ENCODE peak calls at places on chromosome 15, in eight cellular contexts. N, M, Z, L, J, T, R and H are unnamed samples. For H3K36me3, the result is how much of the 10 kb centered on the place peaks cover.

GRCh38 chr15:56464893-56465520 is at the start of gene MNS1:
- DNase-seq in L (peak), Z (peak), M (peak), J (peak), T (peak), N (peak), R (peak), H (peak)

GRCh38 chr15:71449363-71449762 is 334.1 kb downstream of the THSD4 start:
- DNase-seq in L (no peak), J (no peak), N (no peak), M (no peak), T (no peak), Z (no peak), R (no peak), H (no peak)

GRCh38 chr15:82530606-82531379 is 9.5 kb downstream of the RPS17 start:
- DNase-seq in N (peak), J (peak), M (peak), Z (peak), L (peak), R (peak), T (peak), H (peak)

GRCh38 chr15:92655178-92655995 is at the start of gene FAM174B:
- DNase-seq in T (no peak), N (peak), M (no peak), Z (peak), L (peak), J (no peak), R (no peak), H (peak)

GRCh38 chr15:52406601-52407000 is 111.0 kb upstream of the MYO5C start:
- DNase-seq in L (no peak), R (no peak), J (no peak), Z (no peak), M (no peak), N (peak), T (no peak), H (no peak)

GRCh38 chr15:86608461-86608860 is 528.8 kb downstream of the AGBL1 start:
- DNase-seq in M (no peak), R (no peak), N (peak), Z (no peak), L (no peak), J (no peak), T (no peak), H (no peak)

GRCh38 chr15:39852237-39852636 is 67.8 kb downstream of the GPR176 start:
- DNase-seq in M (no peak), N (no peak), T (peak), J (no peak), Z (no peak), R (no peak), L (no peak), H (no peak)

GRCh38 chr15:29162411-29162810 is 107.2 kb downstream of the NSMCE3 start:
- DNase-seq in N (no peak), Z (no peak), M (no peak), J (no peak), R (no peak), L (no peak), T (no peak), H (no peak)

GRCh38 chr15:55549305-55549704 is 38.8 kb downstream of the PYGO1 start:
- DNase-seq in J (no peak), R (no peak), T (peak), L (no peak), N (no peak), M (no peak), Z (no peak), H (no peak)

GRCh38 chr15:51105430-51106016 is 10.8 kb upstream of the TNFAIP8L3 start:
- DNase-seq in M (no peak), N (no peak), J (no peak), T (no peak), L (no peak), R (no peak), Z (no peak), H (no peak)

GRCh38 chr15:94671845-94672524 is 440.6 kb downstream of the MCTP2 start:
- DNase-seq in M (peak), T (peak), N (peak), J (no peak), Z (no peak), L (peak), R (no peak), H (no peak)

GRCh38 chr15:46456431-46456830 is 821.6 kb downstream of the SQOR start:
- DNase-seq in J (no peak), Z (no peak), N (no peak), T (no peak), R (no peak), M (no peak), L (no peak), H (no peak)

GRCh38 chr15:64503197-64503596 is 42.8 kb downstream of the ZNF609 start:
- DNase-seq in M (peak), Z (no peak), J (no peak), T (peak), N (no peak), L (peak), R (no peak), H (no peak)

GRCh38 chr15:80492874-80493273 is 88.7 kb downstream of the ARNT2 start:
- DNase-seq in J (no peak), R (no peak), L (no peak), Z (no peak), T (no peak), N (no peak), M (no peak), H (no peak)

GRCh38 chr15:20345401-20345958 is 196.1 kb downstream of the GOLGA6L6 start:
- DNase-seq in Z (no peak), R (no peak), N (no peak), J (no peak), L (no peak), M (no peak), T (no peak), H (peak)

GRCh38 chr15:86199467-86200145 is 119.9 kb downstream of the AGBL1 start:
- DNase-seq in T (no peak), Z (no peak), J (no peak), M (no peak), R (no peak), N (no peak), L (no peak), H (no peak)

GRCh38 chr15:89533861-89534544 is 37.6 kb upstream of the RHCG start:
- DNase-seq in T (no peak), L (no peak), Z (no peak), N (no peak), J (no peak), M (no peak), R (no peak), H (no peak)

GRCh38 chr15:80186066-80186465 is 33.3 kb downstream of the FAH start:
- DNase-seq in R (no peak), M (no peak), N (no peak), L (no peak), Z (no peak), J (no peak), T (no peak), H (no peak)

GRCh38 chr15:67024998-67025368 is 40.4 kb upstream of the SMAD3 start:
- DNase-seq in N (no peak), J (no peak), Z (no peak), R (no peak), T (no peak), L (peak), M (no peak), H (no peak)

GRCh38 chr15:52788099-52788986 is 1.8 kb downstream of the ONECUT1 start:
- DNase-seq in Z (no peak), T (no peak), J (no peak), N (no peak), R (no peak), L (no peak), M (no peak), H (no peak)

GRCh38 chr15:101439285-101439919 is 50.1 kb downstream of the PCSK6 start:
- DNase-seq in N (no peak), R (no peak), M (no peak), J (no peak), Z (peak), L (no peak), T (no peak), H (no peak)

GRCh38 chr15:50315814-50316630 is 39.0 kb downstream of the GABPB1 start:
- DNase-seq in Z (no peak), J (no peak), N (no peak), L (peak), T (peak), M (no peak), R (no peak), H (no peak)

GRCh38 chr15:68404056-68404798 is 27.7 kb downstream of the ITGA11 start:
- DNase-seq in M (peak), R (no peak), L (no peak), J (no peak), T (no peak), N (no peak), Z (no peak), H (no peak)

GRCh38 chr15:62270216-62270921 is 105.3 kb upstream of the C2CD4B start:
- DNase-seq in N (no peak), M (no peak), Z (no peak), J (no peak), L (no peak), R (no peak), T (no peak), H (no peak)

GRCh38 chr15:91853968-91854943 is 748 bp downstream of the SLCO3A1 start:
- DNase-seq in N (peak), M (peak), T (no peak), L (no peak), J (peak), Z (peak), R (no peak), H (peak)

GRCh38 chr15:68307131-68307928 is 29.8 kb downstream of the FEM1B start:
- DNase-seq in N (no peak), L (no peak), M (peak), Z (no peak), T (no peak), J (no peak), R (no peak), H (no peak)

GRCh38 chr15:89329329-89330084 is 5.1 kb downstream of the POLG start:
- DNase-seq in N (no peak), R (no peak), J (no peak), M (no peak), Z (no peak), T (no peak), L (no peak), H (no peak)

GRCh38 chr15:61916104-61916503 is 144.1 kb downstream of the VPS13C start:
- DNase-seq in Z (no peak), T (peak), N (no peak), M (no peak), J (no peak), L (no peak), R (no peak), H (no peak)

GRCh38 chr15:25179673-25180511 is 225.1 kb downstream of the SNRPN start:
- DNase-seq in N (peak), Z (peak), L (no peak), J (no peak), M (peak), T (no peak), R (no peak), H (no peak)

GRCh38 chr15:59436774-59437472 is 1.1 kb upstream of the FAM81A start:
- DNase-seq in L (peak), Z (no peak), R (no peak), M (no peak), N (no peak), T (no peak), J (no peak), H (no peak)

GRCh38 chr15:101449471-101450425 is 39.8 kb downstream of the PCSK6 start:
- DNase-seq in N (no peak), L (no peak), M (no peak), J (no peak), R (no peak), Z (no peak), T (no peak), H (no peak)

GRCh38 chr15:93018574-93018973 is 70.4 kb downstream of the RGMA start:
- DNase-seq in M (no peak), T (no peak), L (no peak), Z (no peak), N (no peak), R (no peak), J (no peak), H (no peak)

GRCh38 chr15:62389887-62390792 is 225.1 kb upstream of the C2CD4B start:
- DNase-seq in J (no peak), L (peak), M (peak), N (peak), T (peak), Z (peak), R (no peak), H (peak)

GRCh38 chr15:60814062-60814461 is 335.1 kb upstream of the ICE2 start:
- DNase-seq in T (no peak), J (no peak), Z (no peak), N (no peak), L (no peak), M (no peak), R (no peak), H (no peak)

GRCh38 chr15:57090460-57090859 is 172.0 kb downstream of the TCF12 start:
- DNase-seq in R (no peak), T (no peak), J (no peak), N (no peak), Z (no peak), L (no peak), M (no peak), H (no peak)

GRCh38 chr15:58420579-58421043 is 11.2 kb upstream of the LIPC start:
- DNase-seq in R (no peak), Z (no peak), J (no peak), N (no peak), M (no peak), L (no peak), T (no peak), H (no peak)
- H3K36me3 ChIP-seq in R (under half), Z (under half), J (under half), N (under half), M (under half), L (under half), T (under half), H (under half)

GRCh38 chr15:75361989-75362641 is 6.3 kb downstream of the MAN2C1 start:
- DNase-seq in N (no peak), L (no peak), M (no peak), Z (no peak), J (no peak), T (no peak), R (no peak), H (no peak)
- H3K36me3 ChIP-seq in N (under half), L (under half), M (under half), Z (under half), J (half or more), T (half or more), R (under half), H (under half)

GRCh38 chr15:41020311-41020710 is 67.0 kb downstream of the CHAC1 start:
- DNase-seq in M (no peak), J (no peak), N (no peak), T (peak), R (no peak), L (peak), Z (no peak), H (no peak)

GRCh38 chr15:41018534-41018933 is 65.3 kb downstream of the CHAC1 start:
- DNase-seq in Z (no peak), N (no peak), J (no peak), T (peak), M (peak), R (no peak), L (peak), H (no peak)

GRCh38 chr15:41019174-41019573 is 65.9 kb downstream of the CHAC1 start:
- DNase-seq in T (no peak), Z (no peak), M (no peak), L (peak), J (no peak), R (no peak), N (no peak), H (no peak)

GRCh38 chr15:41013698-41014414 is 60.6 kb downstream of the CHAC1 start:
- DNase-seq in R (no peak), N (no peak), Z (no peak), J (no peak), M (no peak), T (peak), L (no peak), H (no peak)

DNA sequence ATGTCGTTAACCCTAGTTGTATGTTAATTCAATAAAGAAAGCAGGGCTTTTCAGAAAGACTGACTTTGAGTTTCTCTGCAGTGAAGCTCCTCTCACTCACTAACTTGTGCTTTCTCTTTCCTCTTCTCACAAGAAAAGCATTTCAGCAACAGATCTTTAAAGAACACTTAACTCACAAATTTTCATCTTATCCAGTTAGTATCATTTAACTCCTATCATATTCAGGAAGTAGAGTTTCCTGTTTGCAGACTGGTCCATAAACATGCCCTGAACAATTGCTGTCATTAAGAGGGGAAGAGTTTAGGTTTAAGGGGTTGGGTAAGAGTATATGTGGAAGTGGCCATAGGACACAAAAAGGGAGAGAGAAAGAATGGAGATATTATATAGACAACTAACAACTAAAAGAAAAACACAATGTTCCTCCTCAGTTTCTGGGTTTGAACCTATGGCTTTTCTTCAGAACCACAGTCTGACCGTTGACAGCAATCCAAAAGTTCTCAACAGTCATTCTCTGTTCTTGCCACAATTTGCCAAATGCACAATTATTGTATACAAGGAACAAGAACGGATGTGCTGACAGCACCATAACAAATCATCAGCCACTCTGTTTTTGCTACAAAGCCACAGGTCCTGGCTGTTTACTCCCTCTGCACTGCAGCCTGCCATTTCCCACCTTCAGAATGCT is 63.9 kb downstream of the CHAC1 start:
- DNase-seq in J (no peak), Z (no peak), N (no peak), L (peak), M (no peak), R (no peak), T (peak), H (no peak)
- H3K36me3 ChIP-seq in J (under half), Z (under half), N (under half), L (under half), M (under half), R (under half), T (under half), H (under half)

GRCh38 chr15:41734079-41734478 is 40.2 kb upstream of the MAPKBP1 start:
- DNase-seq in R (no peak), J (no peak), T (peak), N (no peak), M (no peak), L (no peak), Z (no peak), H (no peak)
- H3K36me3 ChIP-seq in R (under half), J (half or more), T (under half), N (under half), M (under half), L (under half), Z (under half), H (under half)